ENCODE peak calls at places on chromosomes 4 and X, in five cellular contexts. One of them, this sample, is unnamed.
A peak's percentile ranks its signal among the peaks of the same experiment; 100 is the strongest.

GRCh38 chr4:181939199-181939945 is 303.8 kb upstream of the TENM3 start:
- DNase-seq in GM06990: no peak
- DNase-seq in upper lobe of right lung: no peak
- DNase-seq in epithelial cell of proximal tubule: no peak
- DNase-seq in kidney: no peak
- DNase-seq in this sample: no peak

GRCh38 chr4:85598936-85599335 is 124.0 kb downstream of the ARHGAP24 start:
- DNase-seq in GM06990: no peak
- DNase-seq in kidney: no peak
- DNase-seq in epithelial cell of proximal tubule: no peak
- DNase-seq in upper lobe of right lung: no peak
- DNase-seq in this sample: no peak

GRCh38 chr4:86529450-86529849 is 64.7 kb upstream of the PTPN13 start:
- DNase-seq in epithelial cell of proximal tubule: no peak
- DNase-seq in GM06990: no peak
- DNase-seq in upper lobe of right lung: no peak
- DNase-seq in kidney: no peak
- DNase-seq in this sample: no peak

GRCh38 chr4:16294455-16294854 is 68.2 kb upstream of the TAPT1 start:
- DNase-seq in kidney: no peak
- DNase-seq in epithelial cell of proximal tubule: peak; percentile 66
- DNase-seq in GM06990: no peak
- DNase-seq in upper lobe of right lung: no peak
- DNase-seq in this sample: no peak

GRCh38 chr4:122874194-122874593 is 47.6 kb downstream of the FGF2 start:
- DNase-seq in epithelial cell of proximal tubule: peak; percentile 83
- DNase-seq in upper lobe of right lung: no peak
- DNase-seq in GM06990: no peak
- DNase-seq in kidney: no peak
- DNase-seq in this sample: no peak

GRCh38 chr4:95304898-95305297 is 243.9 kb downstream of the UNC5C start:
- DNase-seq in upper lobe of right lung: no peak
- DNase-seq in GM06990: no peak
- DNase-seq in epithelial cell of proximal tubule: peak; percentile 18
- DNase-seq in kidney: no peak
- DNase-seq in this sample: no peak

GRCh38 chr4:11801466-11802446 is 373.1 kb upstream of the HS3ST1 start:
- DNase-seq in kidney: no peak
- DNase-seq in upper lobe of right lung: no peak
- DNase-seq in epithelial cell of proximal tubule: no peak
- DNase-seq in GM06990: no peak
- DNase-seq in this sample: no peak

GRCh38 chr4:98275129-98275528 is 13.9 kb downstream of the RAP1GDS1 start:
- DNase-seq in epithelial cell of proximal tubule: no peak
- DNase-seq in upper lobe of right lung: no peak
- DNase-seq in GM06990: no peak
- DNase-seq in kidney: no peak
- DNase-seq in this sample: no peak

GRCh38 chr4:166991162-166991561 is 243.1 kb downstream of the SPOCK3 start:
- DNase-seq in epithelial cell of proximal tubule: no peak
- DNase-seq in upper lobe of right lung: no peak
- DNase-seq in GM06990: no peak
- DNase-seq in kidney: no peak
- DNase-seq in this sample: no peak

GRCh38 chrX:47629419-47630210 is at the start of gene CFP:
- DNase-seq in upper lobe of right lung: no peak
- DNase-seq in epithelial cell of proximal tubule: no peak
- DNase-seq in kidney: no peak
- DNase-seq in GM06990: no peak
- DNase-seq in this sample: no peak

DNA sequence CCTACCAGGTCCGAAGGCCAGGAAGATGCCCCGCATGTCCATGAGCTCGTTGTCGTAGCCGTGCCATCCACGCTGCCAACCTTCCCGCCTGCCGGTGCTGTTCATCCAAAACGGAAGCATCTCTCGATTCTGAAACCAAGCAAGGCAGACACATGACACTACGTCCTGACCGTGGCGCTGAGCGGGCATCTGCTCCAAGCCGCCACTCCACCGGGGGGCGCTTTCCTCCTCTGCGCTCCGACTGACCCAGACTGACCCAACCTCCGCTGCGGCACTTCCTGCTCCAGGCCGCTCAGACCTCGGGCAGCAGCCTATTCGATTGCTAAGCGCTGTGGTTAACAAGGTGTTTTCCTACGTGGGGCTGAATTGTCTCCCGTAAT is 120.4 kb downstream of the ENPP6 start:
- DNase-seq in epithelial cell of proximal tubule: no peak
- DNase-seq in upper lobe of right lung: peak; percentile 76
- DNase-seq in kidney: peak; percentile 86
- DNase-seq in GM06990: peak; percentile 49
- DNase-seq in this sample: peak; percentile 28
- TF ChIP-seq CTCF in epithelial cell of proximal tubule: no peak
- TF ChIP-seq CTCF in upper lobe of right lung: peak; percentile 43
- TF ChIP-seq CTCF in kidney: no peak
- TF ChIP-seq CTCF in GM06990: peak; percentile 26
- TF ChIP-seq CTCF in this sample: no peak

GRCh38 chrX:131752493-131753198 is 208.8 kb downstream of the OR13H1 start:
- DNase-seq in kidney: peak; percentile 81
- DNase-seq in epithelial cell of proximal tubule: no peak
- DNase-seq in upper lobe of right lung: no peak
- DNase-seq in GM06990: peak; percentile 64
- DNase-seq in this sample: no peak
- TF ChIP-seq CTCF in kidney: no peak
- TF ChIP-seq CTCF in epithelial cell of proximal tubule: no peak
- TF ChIP-seq CTCF in upper lobe of right lung: no peak
- TF ChIP-seq CTCF in GM06990: peak; percentile 13
- TF ChIP-seq CTCF in this sample: no peak

GRCh38 chrX:138150709-138151108 is 560.8 kb downstream of the FGF13 start:
- DNase-seq in GM06990: no peak
- DNase-seq in upper lobe of right lung: no peak
- DNase-seq in epithelial cell of proximal tubule: no peak
- DNase-seq in kidney: no peak
- DNase-seq in this sample: peak; percentile 1
- TF ChIP-seq CTCF in GM06990: peak; percentile 17
- TF ChIP-seq CTCF in upper lobe of right lung: no peak
- TF ChIP-seq CTCF in epithelial cell of proximal tubule: peak; percentile 12
- TF ChIP-seq CTCF in kidney: no peak
- TF ChIP-seq CTCF in this sample: no peak

GRCh38 chrX:11190745-11191510 is 79.8 kb downstream of the HCCS start:
- DNase-seq in kidney: no peak
- DNase-seq in epithelial cell of proximal tubule: no peak
- DNase-seq in upper lobe of right lung: no peak
- DNase-seq in GM06990: no peak
- DNase-seq in this sample: no peak

GRCh38 chrX:11193035-11193469 is 81.9 kb downstream of the HCCS start:
- DNase-seq in GM06990: no peak
- DNase-seq in epithelial cell of proximal tubule: no peak
- DNase-seq in upper lobe of right lung: no peak
- DNase-seq in kidney: no peak
- DNase-seq in this sample: no peak

GRCh38 chrX:11197671-11198070 is 86.5 kb downstream of the HCCS start:
- DNase-seq in GM06990: no peak
- DNase-seq in upper lobe of right lung: no peak
- DNase-seq in kidney: no peak
- DNase-seq in epithelial cell of proximal tubule: no peak
- DNase-seq in this sample: no peak

GRCh38 chrX:11196476-11196875 is 85.3 kb downstream of the HCCS start:
- DNase-seq in epithelial cell of proximal tubule: no peak
- DNase-seq in GM06990: no peak
- DNase-seq in kidney: no peak
- DNase-seq in upper lobe of right lung: no peak
- DNase-seq in this sample: no peak
- TF ChIP-seq CTCF in epithelial cell of proximal tubule: no peak
- TF ChIP-seq CTCF in GM06990: no peak
- TF ChIP-seq CTCF in kidney: no peak
- TF ChIP-seq CTCF in upper lobe of right lung: no peak
- TF ChIP-seq CTCF in this sample: no peak

GRCh38 chrX:26851981-26852380 is 611.2 kb downstream of the PPP4R3C start:
- DNase-seq in epithelial cell of proximal tubule: no peak
- DNase-seq in kidney: no peak
- DNase-seq in upper lobe of right lung: no peak
- DNase-seq in GM06990: no peak
- DNase-seq in this sample: peak; percentile 3
- TF ChIP-seq CTCF in epithelial cell of proximal tubule: peak; percentile 54
- TF ChIP-seq CTCF in kidney: no peak
- TF ChIP-seq CTCF in upper lobe of right lung: no peak
- TF ChIP-seq CTCF in GM06990: no peak
- TF ChIP-seq CTCF in this sample: no peak

This sample was measured in GM20000.